ENCODE peak calls at places on chromosome 12, in nine cellular contexts. O, R, D, Q, E, N, B, P and U are unnamed samples.

GRCh38 chr12:47553266-47553665 is 152.6 kb downstream of the RPAP3 start:
- DNase-seq in O (no peak), R (no peak), D (no peak), Q (no peak), E (no peak), N (no peak), B (no peak), P (no peak), U (no peak)

GRCh38 chr12:124914392-124915248 is at the start of gene UBC:
- DNase-seq in O (peak), R (peak), D (peak), Q (peak), E (peak), N (peak), B (peak), P (peak), U (peak)

GRCh38 chr12:46388427-46388992 is 15.9 kb upstream of the SLC38A2 start:
- DNase-seq in O (peak), R (no peak), D (no peak), Q (no peak), E (no peak), N (no peak), B (no peak), P (peak), U (no peak)

GRCh38 chr12:131704509-131704908 is 6.4 kb upstream of the SFSWAP start:
- DNase-seq in O (no peak), R (no peak), D (no peak), Q (no peak), E (no peak), N (no peak), B (no peak), P (no peak), U (no peak)

GRCh38 chr12:632102-632696 is 31.0 kb downstream of the NINJ2 start:
- DNase-seq in O (peak), R (peak), D (peak), Q (no peak), E (no peak), N (peak), B (peak), P (peak), U (peak)

GRCh38 chr12:111034911-111035577 is 114.7 kb upstream of the MYL2 start:
- DNase-seq in O (no peak), R (no peak), D (peak), Q (peak), E (peak), N (peak), B (no peak), P (no peak), U (peak)

GRCh38 chr12:109864916-109865315 is 15.4 kb downstream of the GLTP start:
- DNase-seq in O (no peak), R (peak), D (peak), Q (no peak), E (no peak), N (peak), B (peak), P (no peak), U (no peak)

GRCh38 chr12:52305921-52306705 is 14.8 kb upstream of the KRT81 start:
- DNase-seq in O (no peak), R (no peak), D (no peak), Q (no peak), E (no peak), N (peak), B (no peak), P (no peak), U (no peak)

GRCh38 chr12:53210843-53211242 is 3.8 kb upstream of the ITGB7 start:
- DNase-seq in O (no peak), R (no peak), D (no peak), Q (no peak), E (no peak), N (no peak), B (no peak), P (no peak), U (no peak)

GRCh38 chr12:131736807-131737484 is 26.1 kb downstream of the SFSWAP start:
- DNase-seq in O (peak), R (no peak), D (peak), Q (no peak), E (no peak), N (peak), B (no peak), P (no peak), U (no peak)